ENCODE peak calls at places on chromosomes 2 and 18, in nine cellular contexts. A, Q, S, B, N, W, O, D and J are unnamed samples.

GRCh38 chr18:47883771-47884413 is 46.6 kb downstream of the SMAD2 start:
- DNase-seq in A (no peak), Q (no peak), S (no peak), B (no peak), N (no peak), W (no peak), O (no peak), D (peak), J (no peak)

GRCh38 chr2:234670052-234670451 is 173.2 kb upstream of the ARL4C start:
- DNase-seq in A (no peak), Q (peak), S (no peak), B (no peak), N (no peak), W (peak), O (no peak), D (peak), J (no peak)

GRCh38 chr2:84338069-84338468 is 121.0 kb downstream of the SUCLG1 start:
- DNase-seq in A (no peak), Q (peak), S (no peak), B (no peak), N (no peak), W (no peak), O (no peak), D (peak), J (no peak)

GRCh38 chr2:104033399-104033798 is 820.5 kb upstream of the POU3F3 start:
- DNase-seq in A (no peak), Q (no peak), S (no peak), B (no peak), N (no peak), W (peak), O (no peak), D (peak), J (no peak)

GRCh38 chr18:13003466-13003896 is 12.3 kb downstream of the CEP192 start:
- DNase-seq in A (peak), Q (no peak), S (peak), B (no peak), N (no peak), W (peak), O (peak), D (peak), J (no peak)

GRCh38 chr2:223467194-223467593 is 135.0 kb downstream of the SCG2 start:
- DNase-seq in A (no peak), Q (no peak), S (no peak), B (no peak), N (no peak), W (no peak), O (no peak), D (no peak), J (no peak)

GRCh38 chr2:223034241-223034933 is 17.6 kb upstream of the KCNE4 start:
- DNase-seq in A (no peak), Q (no peak), S (no peak), B (no peak), N (no peak), W (no peak), O (no peak), D (no peak), J (no peak)

GRCh38 chr2:6283259-6283658 is 582.4 kb downstream of the CMPK2 start:
- DNase-seq in A (no peak), Q (no peak), S (no peak), B (no peak), N (no peak), W (no peak), O (no peak), D (peak), J (no peak)

GRCh38 chr18:23938046-23938756 is 76.4 kb upstream of the TTC39C start:
- DNase-seq in A (no peak), Q (no peak), S (no peak), B (no peak), N (peak), W (peak), O (no peak), D (no peak), J (peak)

GRCh38 chr18:7904529-7904928 is 337.4 kb downstream of the PTPRM start:
- DNase-seq in A (no peak), Q (no peak), S (no peak), B (no peak), N (no peak), W (no peak), O (no peak), D (peak), J (no peak)

GRCh38 chr2:8263931-8264330 is 417.9 kb upstream of the ID2 start:
- DNase-seq in A (no peak), Q (no peak), S (no peak), B (no peak), N (no peak), W (peak), O (no peak), D (no peak), J (no peak)

GRCh38 chr2:69007169-69007568 is 5.8 kb upstream of the ANTXR1 start:
- DNase-seq in A (no peak), Q (no peak), S (no peak), B (no peak), N (no peak), W (no peak), O (no peak), D (peak), J (no peak)

GRCh38 chr18:40019797-40020392 is 1935.1 kb upstream of the PIK3C3 start:
- DNase-seq in A (no peak), Q (no peak), S (no peak), B (no peak), N (no peak), W (peak), O (no peak), D (no peak), J (no peak)

GRCh38 chr18:33596178-33596854 is 18.3 kb downstream of the ASXL3 start:
- DNase-seq in A (no peak), Q (peak), S (no peak), B (no peak), N (no peak), W (no peak), O (no peak), D (peak), J (no peak)

GRCh38 chr2:241035142-241035817 is 36.9 kb downstream of the SNED1 start:
- DNase-seq in A (no peak), Q (no peak), S (peak), B (no peak), N (no peak), W (peak), O (no peak), D (no peak), J (peak)

GRCh38 chr18:35602193-35602820 is 20.8 kb downstream of the GALNT1 start:
- DNase-seq in A (no peak), Q (no peak), S (no peak), B (no peak), N (no peak), W (no peak), O (no peak), D (no peak), J (no peak)

GRCh38 chr2:112129060-112129459 is 9.1 kb upstream of the FBLN7 start:
- DNase-seq in A (no peak), Q (no peak), S (no peak), B (no peak), N (no peak), W (no peak), O (no peak), D (no peak), J (no peak)

GRCh38 chr2:27154990-27155615 is 6.3 kb downstream of the TCF23 start:
- DNase-seq in A (no peak), Q (no peak), S (no peak), B (no peak), N (no peak), W (no peak), O (no peak), D (no peak), J (no peak)

GRCh38 chr2:85852979-85853498 is 35.8 kb downstream of the ST3GAL5 start:
- DNase-seq in A (no peak), Q (no peak), S (no peak), B (no peak), N (peak), W (no peak), O (no peak), D (no peak), J (no peak)

GRCh38 chr2:3314626-3315025 is 63.0 kb downstream of the EIPR1 start:
- DNase-seq in A (no peak), Q (no peak), S (no peak), B (no peak), N (no peak), W (no peak), O (no peak), D (no peak), J (no peak)

GRCh38 chr2:109168080-109168479 is 39.1 kb downstream of the SH3RF3 start:
- DNase-seq in A (no peak), Q (no peak), S (no peak), B (no peak), N (no peak), W (no peak), O (no peak), D (no peak), J (no peak)

GRCh38 chr2:23707096-23707495 is 219.8 kb downstream of the ATAD2B start:
- DNase-seq in A (no peak), Q (no peak), S (no peak), B (no peak), N (no peak), W (no peak), O (peak), D (no peak), J (no peak)

GRCh38 chr2:74405994-74406583 is 15.3 kb downstream of the C2orf81 start:
- DNase-seq in A (no peak), Q (no peak), S (no peak), B (no peak), N (peak), W (no peak), O (no peak), D (no peak), J (peak)

GRCh38 chr2:241855245-241855887 is 3.3 kb downstream of the PDCD1 start:
- DNase-seq in A (no peak), Q (no peak), S (peak), B (peak), N (peak), W (no peak), O (no peak), D (no peak), J (no peak)

GRCh38 chr2:24474053-24474452 is 17.0 kb upstream of the NCOA1 start:
- DNase-seq in A (no peak), Q (no peak), S (no peak), B (no peak), N (no peak), W (no peak), O (no peak), D (no peak), J (no peak)

GRCh38 chr2:64654063-64654811 is 524 bp upstream of the SERTAD2 start:
- DNase-seq in A (peak), Q (no peak), S (peak), B (peak), N (no peak), W (peak), O (no peak), D (peak), J (no peak)

GRCh38 chr2:217466104-217466503 is 536.7 kb downstream of the TNS1 start:
- DNase-seq in A (no peak), Q (no peak), S (no peak), B (no peak), N (no peak), W (no peak), O (no peak), D (no peak), J (no peak)

GRCh38 chr2:224611938-224612337 is 26.8 kb upstream of the CUL3 start:
- DNase-seq in A (no peak), Q (no peak), S (peak), B (no peak), N (no peak), W (no peak), O (no peak), D (no peak), J (no peak)
- TF ChIP-seq CTCF in A (no peak), Q (no peak), S (no peak), B (no peak), N (peak), W (peak), O (peak), D (no peak), J (peak)

GRCh38 chr2:231714639-231715498 is 6.5 kb downstream of the PTMA start:
- DNase-seq in A (peak), Q (no peak), S (peak), B (peak), N (peak), W (peak), O (peak), D (peak), J (peak)
- TF ChIP-seq CTCF in A (peak), Q (peak), S (peak), B (peak), N (peak), W (peak), O (peak), D (peak), J (peak)

GRCh38 chr2:89834306-89834705 is 1142.8 kb downstream of the RPIA start:
- DNase-seq in A (no peak), Q (no peak), S (no peak), B (no peak), N (no peak), W (no peak), O (no peak), D (no peak), J (no peak)
- TF ChIP-seq CTCF in A (no peak), Q (no peak), S (no peak), B (no peak), N (no peak), W (no peak), O (no peak), D (no peak), J (no peak)

GRCh38 chr2:88187927-88188326 is 17.8 kb downstream of the THNSL2 start:
- DNase-seq in A (no peak), Q (no peak), S (peak), B (no peak), N (no peak), W (peak), O (peak), D (no peak), J (no peak)

GRCh38 chr2:88192613-88193012 is 22.5 kb downstream of the THNSL2 start:
- DNase-seq in A (no peak), Q (no peak), S (no peak), B (no peak), N (no peak), W (no peak), O (no peak), D (no peak), J (no peak)

GRCh38 chr2:88191722-88192042 is 21.5 kb downstream of the THNSL2 start:
- DNase-seq in A (no peak), Q (no peak), S (no peak), B (no peak), N (no peak), W (no peak), O (no peak), D (no peak), J (no peak)

GRCh38 chr2:88188741-88189140 is 18.6 kb downstream of the THNSL2 start:
- DNase-seq in A (no peak), Q (no peak), S (no peak), B (no peak), N (no peak), W (no peak), O (no peak), D (peak), J (no peak)

GRCh38 chr2:88190808-88191721 is 20.9 kb downstream of the THNSL2 start:
- DNase-seq in A (no peak), Q (no peak), S (peak), B (no peak), N (no peak), W (peak), O (peak), D (peak), J (peak)
- TF ChIP-seq CTCF in A (peak), Q (peak), S (peak), B (peak), N (peak), W (peak), O (peak), D (peak), J (peak)

GRCh38 chr2:43104763-43105162 is 121.6 kb downstream of the ZFP36L2 start:
- DNase-seq in A (no peak), Q (no peak), S (no peak), B (no peak), N (no peak), W (peak), O (no peak), D (no peak), J (no peak)

GRCh38 chr2:43106767-43107527 is 119.5 kb downstream of the ZFP36L2 start:
- DNase-seq in A (no peak), Q (no peak), S (no peak), B (no peak), N (no peak), W (peak), O (no peak), D (no peak), J (no peak)

GRCh38 chr2:43107679-43108078 is 118.7 kb downstream of the ZFP36L2 start:
- DNase-seq in A (no peak), Q (no peak), S (no peak), B (no peak), N (no peak), W (peak), O (no peak), D (no peak), J (no peak)

GRCh38 chr2:43104106-43104505 is 122.3 kb downstream of the ZFP36L2 start:
- DNase-seq in A (no peak), Q (no peak), S (no peak), B (no peak), N (no peak), W (peak), O (no peak), D (no peak), J (no peak)

GRCh38 chr2:43105586-43106562 is 120.5 kb downstream of the ZFP36L2 start:
- DNase-seq in A (peak), Q (no peak), S (no peak), B (no peak), N (no peak), W (peak), O (peak), D (peak), J (peak)
- TF ChIP-seq CTCF in A (peak), Q (peak), S (no peak), B (peak), N (peak), W (peak), O (peak), D (peak), J (no peak)

GRCh38 chr18:77068321-77068841 is 64.2 kb downstream of the MBP start:
- DNase-seq in A (no peak), Q (no peak), S (no peak), B (no peak), N (peak), W (no peak), O (no peak), D (peak), J (no peak)

GRCh38 chr18:77066689-77067088 is 65.9 kb downstream of the MBP start:
- DNase-seq in A (no peak), Q (no peak), S (no peak), B (no peak), N (no peak), W (no peak), O (no peak), D (no peak), J (no peak)

GRCh38 chr18:77068890-77069312 is 63.7 kb downstream of the MBP start:
- DNase-seq in A (no peak), Q (no peak), S (no peak), B (no peak), N (no peak), W (no peak), O (no peak), D (no peak), J (no peak)

GRCh38 chr18:77066101-77066500 is 66.5 kb downstream of the MBP start:
- DNase-seq in A (no peak), Q (no peak), S (no peak), B (no peak), N (no peak), W (no peak), O (no peak), D (no peak), J (no peak)

DNA sequence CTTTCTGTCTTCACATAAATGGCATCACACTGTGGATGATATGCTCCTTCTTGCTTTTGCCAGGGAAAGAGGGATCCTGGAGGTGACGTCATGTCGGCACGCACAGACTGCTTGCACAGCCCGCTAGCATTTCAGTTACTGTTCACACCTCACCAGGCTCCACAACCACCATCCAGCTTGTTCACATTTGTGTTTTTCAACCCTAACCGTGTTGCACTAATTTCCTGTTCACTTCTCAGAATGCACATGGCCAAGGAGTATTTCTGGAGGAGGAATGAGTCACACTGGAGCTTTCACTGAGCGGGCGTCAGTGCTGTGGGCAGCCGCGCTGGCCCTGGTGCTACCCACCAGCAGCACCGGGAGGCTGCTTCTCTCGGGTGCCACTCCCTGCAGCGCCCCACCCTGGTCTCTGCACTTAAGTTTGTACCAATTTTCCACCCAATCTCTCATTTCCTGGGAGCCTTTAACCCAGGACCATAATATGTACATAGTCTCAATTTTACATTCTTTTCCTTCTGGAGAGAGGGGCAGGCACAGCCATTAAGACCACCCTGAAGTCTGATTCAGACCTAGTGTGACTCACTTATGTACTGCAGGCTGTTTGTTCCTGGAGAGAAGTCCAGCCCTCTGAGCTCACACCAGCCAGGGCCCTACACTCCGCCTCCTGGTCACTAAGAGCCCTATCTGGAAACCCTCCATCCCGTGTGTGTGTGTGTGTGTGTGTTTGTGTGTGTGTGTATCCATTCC is 65.1 kb downstream of the MBP start:
- DNase-seq in A (no peak), Q (no peak), S (no peak), B (peak), N (peak), W (no peak), O (no peak), D (peak), J (no peak)
- TF ChIP-seq CTCF in A (no peak), Q (no peak), S (no peak), B (no peak), N (peak), W (no peak), O (no peak), D (peak), J (no peak)

GRCh38 chr2:71779306-71779855 is 326.0 kb downstream of the DYSF start:
- DNase-seq in A (peak), Q (no peak), S (no peak), B (no peak), N (no peak), W (no peak), O (no peak), D (peak), J (no peak)
- TF ChIP-seq CTCF in A (no peak), Q (no peak), S (no peak), B (no peak), N (no peak), W (no peak), O (no peak), D (no peak), J (no peak)

GRCh38 chr18:79379251-79379905 is 16.4 kb upstream of the NFATC1 start:
- DNase-seq in A (no peak), Q (no peak), S (no peak), B (no peak), N (no peak), W (peak), O (no peak), D (no peak), J (no peak)
- TF ChIP-seq CTCF in A (no peak), Q (no peak), S (no peak), B (no peak), N (no peak), W (no peak), O (no peak), D (no peak), J (no peak)

DNA sequence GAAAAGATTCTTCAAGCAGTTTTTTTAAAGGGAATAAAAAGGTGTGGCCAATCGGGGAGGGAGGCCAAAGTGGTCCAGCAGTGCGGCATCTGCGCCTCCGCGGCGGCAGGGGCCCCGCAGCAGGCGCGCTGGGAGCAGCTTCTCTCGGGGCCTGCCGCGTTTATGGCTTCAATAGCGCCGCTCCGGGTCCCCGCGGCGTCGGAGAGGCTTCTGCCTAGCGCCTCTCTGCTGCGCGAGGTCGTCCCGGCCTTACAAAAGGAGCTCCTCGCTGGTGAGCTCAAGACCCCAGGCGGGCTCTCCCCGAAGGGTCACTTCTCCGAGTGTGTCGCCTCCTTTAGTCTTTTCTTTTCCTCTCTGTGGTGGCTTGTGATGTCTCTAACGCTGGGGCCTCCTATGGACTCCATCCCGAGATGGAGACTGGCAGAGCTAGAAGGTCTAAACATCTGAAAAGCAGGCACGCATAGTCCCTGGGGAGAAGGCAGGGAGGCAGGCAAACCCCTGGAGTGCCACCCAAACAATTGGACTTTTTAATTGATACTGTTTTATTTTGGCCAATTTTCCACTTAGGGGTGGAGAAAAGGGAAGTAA is 67.1 kb downstream of the SUMO1 start:
- DNase-seq in A (no peak), Q (no peak), S (peak), B (no peak), N (peak), W (peak), O (no peak), D (peak), J (peak)
- TF ChIP-seq CTCF in A (no peak), Q (no peak), S (no peak), B (no peak), N (no peak), W (no peak), O (no peak), D (no peak), J (no peak)